ENCODE peak calls at places on chromosomes 3 and 15, in eight cellular contexts. One of them, this sample, is unnamed.

GRCh38 chr3:192929146-192929545 is 11.5 kb upstream of the MB21D2 start:
- DNase-seq in left lung: no peak
- DNase-seq in lung: no peak
- DNase-seq in hepatocyte: no peak
- DNase-seq in testis: no peak
- DNase-seq in GM23248: peak; percentile 58
- DNase-seq in colonic mucosa: no peak
- DNase-seq in endothelial cell of umbilical vein: no peak
- DNase-seq in this sample: no peak

GRCh38 chr15:76678766-76679165 is 226.4 kb downstream of the SCAPER start:
- DNase-seq in GM23248: peak; percentile 40
- DNase-seq in left lung: no peak
- DNase-seq in lung: no peak
- DNase-seq in colonic mucosa: no peak
- DNase-seq in endothelial cell of umbilical vein: no peak
- DNase-seq in testis: no peak
- DNase-seq in hepatocyte: no peak
- DNase-seq in this sample: no peak

GRCh38 chr3:42257007-42257406 is 9.0 kb downstream of the CCK start:
- DNase-seq in GM23248: no peak
- DNase-seq in endothelial cell of umbilical vein: no peak
- DNase-seq in testis: no peak
- DNase-seq in left lung: no peak
- DNase-seq in hepatocyte: no peak
- DNase-seq in colonic mucosa: no peak
- DNase-seq in lung: no peak
- DNase-seq in this sample: no peak

GRCh38 chr3:197549261-197549885 is 6.4 kb downstream of the BDH1 start:
- DNase-seq in left lung: no peak
- DNase-seq in colonic mucosa: no peak
- DNase-seq in testis: no peak
- DNase-seq in hepatocyte: no peak
- DNase-seq in endothelial cell of umbilical vein: no peak
- DNase-seq in lung: no peak
- DNase-seq in GM23248: no peak
- DNase-seq in this sample: no peak

GRCh38 chr15:33737687-33738606 is 230.3 kb upstream of the CHRM5 start:
- DNase-seq in lung: no peak
- DNase-seq in colonic mucosa: peak; percentile 52
- DNase-seq in left lung: no peak
- DNase-seq in GM23248: peak; percentile 49
- DNase-seq in hepatocyte: peak; percentile 64
- DNase-seq in testis: peak; percentile 46
- DNase-seq in endothelial cell of umbilical vein: peak; percentile 49
- DNase-seq in this sample: peak; percentile 3

GRCh38 chr3:139611540-139611939 is 66.2 kb downstream of the NMNAT3 start:
- DNase-seq in testis: no peak
- DNase-seq in GM23248: no peak
- DNase-seq in hepatocyte: no peak
- DNase-seq in colonic mucosa: no peak
- DNase-seq in left lung: no peak
- DNase-seq in endothelial cell of umbilical vein: no peak
- DNase-seq in lung: no peak
- DNase-seq in this sample: no peak

GRCh38 chr15:51672100-51672731 is 9.1 kb upstream of the SCG3 start:
- DNase-seq in endothelial cell of umbilical vein: no peak
- DNase-seq in testis: no peak
- DNase-seq in lung: no peak
- DNase-seq in GM23248: no peak
- DNase-seq in left lung: no peak
- DNase-seq in colonic mucosa: no peak
- DNase-seq in hepatocyte: no peak
- DNase-seq in this sample: no peak

GRCh38 chr3:100057716-100058575 is 56.4 kb downstream of the FILIP1L start:
- DNase-seq in left lung: no peak
- DNase-seq in lung: no peak
- DNase-seq in testis: no peak
- DNase-seq in hepatocyte: no peak
- DNase-seq in GM23248: peak; percentile 57
- DNase-seq in colonic mucosa: no peak
- DNase-seq in endothelial cell of umbilical vein: no peak
- DNase-seq in this sample: no peak

GRCh38 chr15:68425428-68426060 is 6.4 kb downstream of the ITGA11 start:
- DNase-seq in GM23248: peak; percentile 90
- DNase-seq in lung: no peak
- DNase-seq in left lung: no peak
- DNase-seq in colonic mucosa: no peak
- DNase-seq in hepatocyte: peak; percentile 34
- DNase-seq in endothelial cell of umbilical vein: no peak
- DNase-seq in testis: no peak
- DNase-seq in this sample: no peak

GRCh38 chr15:30062881-30063280 is 19.9 kb upstream of the GOLGA8J start:
- DNase-seq in endothelial cell of umbilical vein: no peak
- DNase-seq in left lung: no peak
- DNase-seq in lung: no peak
- DNase-seq in hepatocyte: no peak
- DNase-seq in colonic mucosa: no peak
- DNase-seq in testis: no peak
- DNase-seq in GM23248: peak; percentile 47
- DNase-seq in this sample: no peak

GRCh38 chr3:102248981-102249705 is 185.7 kb upstream of the ZPLD1 start:
- DNase-seq in GM23248: peak; percentile 12
- DNase-seq in lung: no peak
- DNase-seq in colonic mucosa: no peak
- DNase-seq in left lung: no peak
- DNase-seq in hepatocyte: no peak
- DNase-seq in endothelial cell of umbilical vein: no peak
- DNase-seq in testis: no peak
- DNase-seq in this sample: no peak

GRCh38 chr3:53938645-53939044 is 47.0 kb upstream of the SELENOK start:
- DNase-seq in hepatocyte: peak; percentile 78
- DNase-seq in left lung: no peak
- DNase-seq in testis: peak; percentile 64
- DNase-seq in endothelial cell of umbilical vein: peak; percentile 39
- DNase-seq in GM23248: peak; percentile 74
- DNase-seq in lung: no peak
- DNase-seq in colonic mucosa: peak; percentile 47
- DNase-seq in this sample: no peak

GRCh38 chr3:105527949-105528348 is 161.2 kb downstream of the ALCAM start:
- DNase-seq in hepatocyte: no peak
- DNase-seq in GM23248: peak; percentile 38
- DNase-seq in lung: no peak
- DNase-seq in endothelial cell of umbilical vein: no peak
- DNase-seq in colonic mucosa: no peak
- DNase-seq in testis: no peak
- DNase-seq in left lung: no peak
- DNase-seq in this sample: no peak

DNA sequence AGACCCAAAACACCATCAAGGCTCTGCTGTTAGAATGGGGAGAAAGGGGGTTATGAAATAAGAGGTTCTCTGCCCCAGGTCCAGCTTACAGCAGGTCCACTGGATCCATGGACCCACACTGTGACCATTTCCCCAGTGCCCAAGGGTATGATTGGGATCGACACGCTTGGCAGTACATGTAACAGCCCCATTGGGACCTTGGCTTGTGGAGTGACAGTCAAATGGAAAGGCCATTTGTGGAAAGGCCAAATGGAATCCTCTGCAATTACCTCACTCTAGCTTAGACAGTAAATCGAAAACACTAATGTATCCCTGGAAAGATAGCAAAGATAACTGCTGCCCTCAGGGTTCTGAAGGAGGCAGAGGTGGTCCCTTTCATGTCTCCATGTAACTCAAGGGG is 109.0 kb downstream of the MINAR1 start:
- DNase-seq in hepatocyte: no peak
- DNase-seq in lung: no peak
- DNase-seq in colonic mucosa: no peak
- DNase-seq in left lung: no peak
- DNase-seq in GM23248: no peak
- DNase-seq in testis: no peak
- DNase-seq in endothelial cell of umbilical vein: no peak
- DNase-seq in this sample: no peak
- H3K4me1 ChIP-seq in hepatocyte: no peaks in the 10 kb centered on the region
- H3K4me1 ChIP-seq in lung: no peaks in the 10 kb centered on the region
- H3K4me1 ChIP-seq in colonic mucosa: no peaks in the 10 kb centered on the region
- H3K4me1 ChIP-seq in left lung: no peaks in the 10 kb centered on the region
- H3K4me1 ChIP-seq in GM23248: no peaks in the 10 kb centered on the region
- H3K4me1 ChIP-seq in testis: no peaks in the 10 kb centered on the region
- H3K4me1 ChIP-seq in endothelial cell of umbilical vein: no peaks in the 10 kb centered on the region
- H3K4me1 ChIP-seq in this sample: no peaks in the 10 kb centered on the region

DNA sequence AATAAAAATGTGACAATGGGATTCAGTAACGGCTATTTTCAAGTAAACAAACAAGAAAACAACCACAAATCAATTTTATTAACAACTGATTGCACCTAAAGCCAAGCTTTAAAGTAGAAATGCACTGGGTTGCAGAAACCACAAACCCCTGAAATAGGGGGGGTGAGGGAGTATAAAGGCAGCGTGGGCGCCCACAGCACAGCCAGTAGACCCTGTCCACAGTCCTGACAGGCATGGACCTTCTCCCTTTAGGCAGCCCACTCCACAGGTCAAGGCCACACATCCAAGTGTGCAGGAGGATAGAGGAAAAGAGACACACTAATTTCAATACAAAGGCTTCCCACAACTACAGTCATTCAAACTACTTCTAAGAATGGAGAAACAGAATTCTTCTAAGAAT is 48.8 kb downstream of the CHSY1 start:
- DNase-seq in GM23248: no peak
- DNase-seq in endothelial cell of umbilical vein: no peak
- DNase-seq in lung: no peak
- DNase-seq in colonic mucosa: no peak
- DNase-seq in left lung: no peak
- DNase-seq in testis: no peak
- DNase-seq in hepatocyte: no peak
- DNase-seq in this sample: no peak
- H3K4me1 ChIP-seq in GM23248: peaks cover 77% of the 10 kb centered on the region
- H3K4me1 ChIP-seq in endothelial cell of umbilical vein: peaks cover 23% of the 10 kb centered on the region
- H3K4me1 ChIP-seq in lung: peaks cover 32% of the 10 kb centered on the region
- H3K4me1 ChIP-seq in colonic mucosa: no peaks in the 10 kb centered on the region
- H3K4me1 ChIP-seq in left lung: peaks cover 50% of the 10 kb centered on the region
- H3K4me1 ChIP-seq in testis: peaks cover 58% of the 10 kb centered on the region
- H3K4me1 ChIP-seq in hepatocyte: peaks cover 8% of the 10 kb centered on the region
- H3K4me1 ChIP-seq in this sample: peaks cover 52% of the 10 kb centered on the region

DNA sequence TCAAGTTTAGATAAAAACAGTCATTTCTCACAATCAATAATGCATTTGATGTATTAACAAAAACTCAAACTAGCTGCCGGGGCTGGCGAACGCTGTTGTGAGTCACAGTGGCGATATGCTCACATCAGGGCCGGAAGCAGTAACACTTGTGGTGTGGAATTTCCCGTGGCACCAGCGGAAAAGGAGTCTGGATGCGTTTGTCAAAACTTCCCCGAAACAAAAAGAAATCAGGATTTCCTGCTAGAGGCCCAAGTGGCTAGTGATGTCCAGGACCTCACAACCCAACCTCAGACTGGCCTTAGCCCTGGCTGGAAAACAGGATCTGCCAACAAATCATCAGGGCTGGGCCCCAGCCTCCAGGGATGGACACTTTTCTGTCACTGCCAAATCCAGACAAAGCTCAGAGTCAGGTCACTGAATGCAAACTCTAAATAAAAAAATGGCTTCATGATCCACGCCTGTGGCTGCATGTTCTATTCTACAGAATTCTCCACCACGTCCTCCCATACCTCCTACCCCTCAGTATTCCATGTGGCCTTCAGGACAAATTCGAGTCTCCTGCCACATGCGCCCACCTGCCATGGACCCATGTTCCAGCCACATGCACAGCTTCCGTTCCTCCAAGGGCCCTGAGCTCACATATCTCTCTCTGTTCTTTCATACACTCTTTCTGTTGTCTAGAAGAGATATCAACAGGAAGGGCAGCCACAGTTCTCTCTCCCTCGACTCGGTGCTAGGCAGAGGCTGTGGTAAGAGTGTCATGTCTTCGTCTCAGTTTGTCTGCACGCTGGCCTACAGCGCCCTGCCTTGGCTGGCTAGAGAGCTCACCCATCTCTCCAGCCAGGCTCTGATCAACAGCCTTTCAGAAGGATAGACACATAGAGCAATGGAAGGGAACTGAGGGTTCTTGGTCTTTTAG is 35.4 kb downstream of the EHD4 start:
- DNase-seq in endothelial cell of umbilical vein: peak; percentile 97
- DNase-seq in testis: no peak
- DNase-seq in hepatocyte: no peak
- DNase-seq in left lung: no peak
- DNase-seq in colonic mucosa: no peak
- DNase-seq in GM23248: peak; percentile 81
- DNase-seq in lung: no peak
- DNase-seq in this sample: peak; percentile 74
- H3K4me1 ChIP-seq in endothelial cell of umbilical vein: peaks cover 96% of the 10 kb centered on the region
- H3K4me1 ChIP-seq in testis: no peaks in the 10 kb centered on the region
- H3K4me1 ChIP-seq in hepatocyte: peaks cover 24% of the 10 kb centered on the region
- H3K4me1 ChIP-seq in left lung: peaks cover 16% of the 10 kb centered on the region
- H3K4me1 ChIP-seq in colonic mucosa: peaks cover 5% of the 10 kb centered on the region
- H3K4me1 ChIP-seq in GM23248: peaks cover 42% of the 10 kb centered on the region
- H3K4me1 ChIP-seq in lung: peaks cover 6% of the 10 kb centered on the region
- H3K4me1 ChIP-seq in this sample: peaks cover 61% of the 10 kb centered on the region

GRCh38 chr3:57031622-57032541 is 28.6 kb upstream of the SPATA12 start:
- DNase-seq in GM23248: no peak
- DNase-seq in colonic mucosa: no peak
- DNase-seq in hepatocyte: no peak
- DNase-seq in testis: no peak
- DNase-seq in left lung: no peak
- DNase-seq in lung: no peak
- DNase-seq in endothelial cell of umbilical vein: no peak
- DNase-seq in this sample: no peak

GRCh38 chr3:57026918-57027317 is 33.5 kb upstream of the SPATA12 start:
- DNase-seq in colonic mucosa: peak; percentile 36
- DNase-seq in GM23248: peak; percentile 52
- DNase-seq in hepatocyte: no peak
- DNase-seq in lung: no peak
- DNase-seq in left lung: no peak
- DNase-seq in endothelial cell of umbilical vein: peak; percentile 17
- DNase-seq in testis: no peak
- DNase-seq in this sample: no peak

GRCh38 chr3:57029924-57030323 is 30.5 kb upstream of the SPATA12 start:
- DNase-seq in testis: peak; percentile 49
- DNase-seq in colonic mucosa: no peak
- DNase-seq in left lung: no peak
- DNase-seq in hepatocyte: no peak
- DNase-seq in GM23248: no peak
- DNase-seq in lung: no peak
- DNase-seq in endothelial cell of umbilical vein: no peak
- DNase-seq in this sample: no peak

GRCh38 chr3:57030711-57031110 is 29.8 kb upstream of the SPATA12 start:
- DNase-seq in testis: no peak
- DNase-seq in hepatocyte: no peak
- DNase-seq in GM23248: no peak
- DNase-seq in colonic mucosa: peak; percentile 69
- DNase-seq in endothelial cell of umbilical vein: no peak
- DNase-seq in lung: no peak
- DNase-seq in left lung: no peak
- DNase-seq in this sample: no peak

DNA sequence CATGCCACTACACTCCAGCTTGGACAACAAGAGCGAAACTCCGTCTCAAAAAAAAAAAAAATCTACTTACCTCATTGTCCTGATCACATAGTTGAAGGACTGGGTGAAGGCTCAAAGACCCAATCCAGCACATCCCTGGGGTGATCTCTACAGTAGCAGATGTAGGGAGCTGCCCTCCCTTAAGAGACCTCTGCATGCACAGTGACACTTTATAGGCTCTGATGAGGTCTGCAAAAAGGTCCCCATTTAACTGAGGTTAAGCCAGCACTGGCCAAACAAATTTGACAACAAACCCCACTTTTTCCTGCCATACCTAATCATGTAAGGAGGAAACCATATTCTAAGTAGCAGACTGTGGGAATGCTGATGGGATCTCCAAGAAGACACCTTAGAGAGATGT is 31.1 kb upstream of the SPATA12 start:
- DNase-seq in GM23248: no peak
- DNase-seq in colonic mucosa: no peak
- DNase-seq in endothelial cell of umbilical vein: no peak
- DNase-seq in testis: no peak
- DNase-seq in left lung: no peak
- DNase-seq in hepatocyte: no peak
- DNase-seq in lung: no peak
- DNase-seq in this sample: no peak
- H3K4me1 ChIP-seq in GM23248: no peaks in the 10 kb centered on the region
- H3K4me1 ChIP-seq in colonic mucosa: peaks cover 8% of the 10 kb centered on the region
- H3K4me1 ChIP-seq in endothelial cell of umbilical vein: no peaks in the 10 kb centered on the region
- H3K4me1 ChIP-seq in testis: peaks cover 6% of the 10 kb centered on the region
- H3K4me1 ChIP-seq in left lung: no peaks in the 10 kb centered on the region
- H3K4me1 ChIP-seq in hepatocyte: no peaks in the 10 kb centered on the region
- H3K4me1 ChIP-seq in lung: peaks cover 2% of the 10 kb centered on the region
- H3K4me1 ChIP-seq in this sample: no peaks in the 10 kb centered on the region

This sample was measured in CD8-positive, alpha-beta memory T cell.